ENCODE peak calls at places on chromosomes 4 and X, in ten cellular contexts. H is uterus, S is heart left ventricle, T is adrenal gland, Q is tibial nerve, V is GM12892, I is right lobe of liver, W is K562, R is IMR-90, A is testis. Y is an unnamed sample.

GRCh38 chr4:59217910-59218631 is 1982.1 kb upstream of the ADGRL3 start:
- DNase-seq in H (no peak), S (no peak), T (no peak), Q (no peak), V (no peak), I (no peak), W (no peak), R (no peak), A (no peak), Y (no peak)

GRCh38 chr4:102552781-102553180 is 51.6 kb downstream of the NFKB1 start:
- DNase-seq in H (no peak), S (no peak), T (no peak), Q (no peak), V (no peak), I (no peak), W (no peak), R (no peak), A (no peak), Y (no peak)

GRCh38 chrX:97399400-97399799 is 515.7 kb downstream of the RPA4 start:
- DNase-seq in H (no peak), S (no peak), T (no peak), Q (no peak), V (no peak), I (no peak), W (peak; percentile 4), R (peak; percentile 81), A (no peak), Y (peak; percentile 16)

GRCh38 chr4:102263024-102263787 is 82.1 kb downstream of the SLC39A8 start:
- DNase-seq in H (no peak), S (no peak), T (no peak), Q (peak; percentile 35), V (no peak), I (no peak), W (peak; percentile 15), R (peak; percentile 28), A (peak; percentile 30), Y (peak; percentile 17)

GRCh38 chrX:150084474-150085229 is 146.4 kb upstream of the EOLA2 start:
- DNase-seq in H (no peak), S (no peak), T (no peak), Q (no peak), V (no peak), I (no peak), W (no peak), R (peak; percentile 77), A (no peak), Y (no peak)

GRCh38 chr4:93317046-93317445 is 511.5 kb upstream of the ATOH1 start:
- DNase-seq in H (no peak), S (no peak), T (no peak), Q (no peak), V (no peak), I (no peak), W (no peak), R (no peak), A (no peak), Y (no peak)

GRCh38 chr4:105758958-105759357 is 50.4 kb downstream of the GSTCD start:
- DNase-seq in H (no peak), S (no peak), T (no peak), Q (no peak), V (no peak), I (no peak), W (no peak), R (peak; percentile 32), A (no peak), Y (no peak)

GRCh38 chr4:114263233-114263632 is 283.8 kb upstream of the ARSJ start:
- DNase-seq in H (no peak), S (no peak), T (no peak), Q (no peak), V (no peak), I (no peak), W (no peak), R (peak; percentile 81), A (no peak), Y (no peak)

GRCh38 chrX:41384041-41384705 is 50.2 kb downstream of the DDX3X start:
- DNase-seq in H (peak; percentile 56), S (peak; percentile 71), T (peak; percentile 86), Q (peak; percentile 40), V (no peak), I (peak; percentile 78), W (peak; percentile 68), R (peak; percentile 86), A (peak; percentile 29), Y (peak; percentile 12)

GRCh38 chr4:1042352-1043025 is 31.1 kb downstream of the FGFRL1 start:
- DNase-seq in H (no peak), S (peak; percentile 49), T (no peak), Q (no peak), V (peak; percentile 3), I (no peak), W (no peak), R (no peak), A (no peak), Y (no peak)

GRCh38 chr4:1045193-1045594 is 33.8 kb downstream of the FGFRL1 start:
- DNase-seq in H (peak; percentile 23), S (no peak), T (no peak), Q (no peak), V (peak; percentile 15), I (peak; percentile 43), W (no peak), R (no peak), A (no peak), Y (no peak)

GRCh38 chr4:1044469-1045192 is 33.2 kb downstream of the FGFRL1 start:
- DNase-seq in H (peak; percentile 31), S (peak; percentile 63), T (no peak), Q (no peak), V (peak; percentile 10), I (peak; percentile 31), W (no peak), R (no peak), A (no peak), Y (no peak)

GRCh38 chr4:1043162-1043561 is 31.7 kb downstream of the FGFRL1 start:
- DNase-seq in H (no peak), S (no peak), T (no peak), Q (no peak), V (peak; percentile 4), I (no peak), W (no peak), R (no peak), A (no peak), Y (no peak)

GRCh38 chr4:1043658-1044468 is 32.4 kb downstream of the FGFRL1 start:
- DNase-seq in H (peak; percentile 96), S (peak; percentile 89), T (peak; percentile 95), Q (peak; percentile 86), V (peak; percentile 21), I (peak; percentile 30), W (peak; percentile 95), R (peak; percentile 99), A (peak; percentile 58), Y (peak; percentile 84)
- TF ChIP-seq POLR2A in H (no peak), S (no peak), T (no peak), Q (no peak), V (no peak), I (no peak), W (peak; percentile 68), R (peak; percentile 40), A (no peak), Y (peak; percentile 49)

GRCh38 chrX:154526901-154527675 is 11.1 kb upstream of the FAM3A start:
- DNase-seq in H (peak; percentile 82), S (peak; percentile 82), T (peak; percentile 91), Q (peak; percentile 73), V (peak; percentile 47), I (peak; percentile 67), W (peak; percentile 72), R (peak; percentile 67), A (peak; percentile 86), Y (no peak)
- TF ChIP-seq POLR2A in H (peak; percentile 14), S (no peak), T (peak; percentile 31), Q (peak; percentile 25), V (peak; percentile 28), I (no peak), W (peak; percentile 39), R (no peak), A (no peak), Y (no peak)

GRCh38 chr4:78656968-78657445 is 105.4 kb downstream of the ANXA3 start:
- DNase-seq in H (no peak), S (no peak), T (no peak), Q (peak; percentile 31), V (no peak), I (no peak), W (peak; percentile 25), R (no peak), A (no peak), Y (no peak)

GRCh38 chr4:78652282-78652876 is 100.8 kb downstream of the ANXA3 start:
- DNase-seq in H (no peak), S (no peak), T (no peak), Q (peak; percentile 33), V (no peak), I (no peak), W (no peak), R (no peak), A (no peak), Y (no peak)

GRCh38 chr4:78653655-78654054 is 102.1 kb downstream of the ANXA3 start:
- DNase-seq in H (no peak), S (no peak), T (no peak), Q (no peak), V (no peak), I (no peak), W (peak; percentile 47), R (peak; percentile 25), A (no peak), Y (no peak)

GRCh38 chr4:78651250-78651860 is 99.8 kb downstream of the ANXA3 start:
- DNase-seq in H (no peak), S (no peak), T (no peak), Q (no peak), V (no peak), I (no peak), W (no peak), R (no peak), A (no peak), Y (no peak)

GRCh38 chr4:78654809-78655208 is 103.2 kb downstream of the ANXA3 start:
- DNase-seq in H (no peak), S (no peak), T (no peak), Q (no peak), V (no peak), I (no peak), W (no peak), R (peak; percentile 58), A (no peak), Y (no peak)
- TF ChIP-seq POLR2A in H (no peak), S (no peak), T (no peak), Q (no peak), V (no peak), I (no peak), W (no peak), R (no peak), A (no peak), Y (no peak)

GRCh38 chr4:150080875-150081274 is 2.6 kb downstream of the DCLK2 start:
- DNase-seq in H (no peak), S (no peak), T (no peak), Q (no peak), V (no peak), I (no peak), W (no peak), R (peak; percentile 35), A (no peak), Y (no peak)

GRCh38 chr4:150080335-150080734 is 2.1 kb downstream of the DCLK2 start:
- DNase-seq in H (no peak), S (no peak), T (no peak), Q (no peak), V (no peak), I (no peak), W (no peak), R (peak; percentile 63), A (no peak), Y (peak; percentile 31)

GRCh38 chr4:150078996-150079581 is 844 bp downstream of the DCLK2 start:
- DNase-seq in H (peak; percentile 37), S (peak; percentile 67), T (peak; percentile 68), Q (peak; percentile 10), V (peak; percentile 16), I (peak; percentile 45), W (no peak), R (peak; percentile 40), A (peak; percentile 53), Y (no peak)

GRCh38 chr4:150082241-150082640 is 4.0 kb downstream of the DCLK2 start:
- DNase-seq in H (no peak), S (no peak), T (peak; percentile 53), Q (no peak), V (no peak), I (no peak), W (no peak), R (no peak), A (no peak), Y (no peak)

GRCh38 chr4:150078041-150078995 is at the start of gene DCLK2:
- DNase-seq in H (peak; percentile 90), S (peak; percentile 94), T (peak; percentile 84), Q (peak; percentile 24), V (peak; percentile 25), I (peak; percentile 59), W (peak; percentile 22), R (peak; percentile 87), A (peak; percentile 76), Y (peak; percentile 53)
- TF ChIP-seq POLR2A in H (peak; percentile 42), S (no peak), T (peak; percentile 60), Q (peak; percentile 33), V (no peak), I (peak; percentile 19), W (no peak), R (peak; percentile 59), A (no peak), Y (peak; percentile 56)